ENCODE peak calls at places on chromosomes 13 and 19, in eight cellular contexts. J, R, A, S, P, V, Z and Y are unnamed samples.

GRCh38 chr19:20279516-20279915 is 112.5 kb downstream of the ZNF486 start:
- DNase-seq in R (no peak), J (no peak), P (no peak), Z (no peak), A (no peak), S (no peak), V (no peak), Y (no peak)

GRCh38 chr19:34365463-34366401 is 736 bp downstream of the GPI start:
- DNase-seq in A (no peak), R (no peak), J (no peak), V (no peak), Z (peak; percentile 56), S (peak; percentile 84), P (peak; percentile 66), Y (peak; percentile 50)

GRCh38 chr19:45882652-45883585 is 3.0 kb downstream of the IRF2BP1 start:
- DNase-seq in J (peak; percentile 77), V (peak; percentile 61), A (peak; percentile 88), S (peak; percentile 95), R (peak; percentile 89), Z (peak; percentile 93), P (peak; percentile 97), Y (peak; percentile 80)

GRCh38 chr13:77831870-77832269 is 86.8 kb downstream of the EDNRB start:
- DNase-seq in A (no peak), V (no peak), S (no peak), R (no peak), P (no peak), J (no peak), Z (no peak), Y (no peak)

GRCh38 chr19:35168261-35168660 is 13.7 kb downstream of the FXYD5 start:
- DNase-seq in A (no peak), S (no peak), J (no peak), R (no peak), P (no peak), Z (no peak), V (no peak), Y (no peak)

GRCh38 chr19:584240-585001 is 5.3 kb upstream of the HCN2 start:
- DNase-seq in R (no peak), V (no peak), A (no peak), P (peak; percentile 56), J (no peak), S (peak; percentile 93), Z (peak; percentile 45), Y (no peak)

GRCh38 chr19:30350995-30351394 is 21.2 kb upstream of the ZNF536 start:
- DNase-seq in J (no peak), Z (no peak), P (no peak), S (no peak), V (no peak), A (no peak), R (no peak), Y (no peak)

GRCh38 chr13:95156208-95156607 is 145.0 kb downstream of the ABCC4 start:
- DNase-seq in J (no peak), P (no peak), Z (no peak), A (no peak), V (no peak), S (no peak), R (no peak), Y (no peak)

GRCh38 chr19:29523568-29523967 is 2.2 kb upstream of the VSTM2B start:
- DNase-seq in J (no peak), P (no peak), Z (no peak), A (no peak), V (no peak), R (no peak), S (no peak), Y (no peak)

GRCh38 chr19:47399198-47399597 is 20.1 kb downstream of the MEIS3 start:
- DNase-seq in A (no peak), Z (no peak), R (no peak), P (no peak), S (no peak), V (no peak), J (no peak), Y (no peak)

GRCh38 chr13:73158851-73159250 is 100.0 kb downstream of the KLF5 start:
- DNase-seq in S (no peak), V (no peak), Z (no peak), R (no peak), J (no peak), P (no peak), A (no peak), Y (no peak)

GRCh38 chr19:11361037-11361770 is 6.0 kb downstream of the PLPPR2 start:
- DNase-seq in A (no peak), R (no peak), Z (peak; percentile 92), J (no peak), V (no peak), S (peak; percentile 85), P (peak; percentile 93), Y (no peak)

GRCh38 chr19:58407658-58408151 is 744 bp upstream of the ZNF584 start:
- DNase-seq in R (no peak), S (no peak), Z (no peak), V (no peak), J (no peak), A (no peak), P (no peak), Y (no peak)

GRCh38 chr13:33480561-33480960 is 195.0 kb upstream of the STARD13 start:
- DNase-seq in S (no peak), J (no peak), P (no peak), V (no peak), R (no peak), Z (no peak), A (no peak), Y (no peak)

GRCh38 chr19:44598355-44598754 is 15.0 kb upstream of the IGSF23 start:
- DNase-seq in J (no peak), V (no peak), A (no peak), S (no peak), Z (no peak), R (no peak), P (no peak), Y (no peak)

GRCh38 chr13:22235285-22235949 is 564.5 kb downstream of the FGF9 start:
- DNase-seq in A (no peak), V (no peak), S (no peak), Z (no peak), J (peak; percentile 18), P (no peak), R (no peak), Y (no peak)

GRCh38 chr13:28534210-28534609 is 39.3 kb upstream of the FLT1 start:
- DNase-seq in Z (no peak), A (no peak), J (no peak), S (no peak), P (no peak), V (no peak), R (no peak), Y (no peak)

GRCh38 chr19:17879466-17879865 is 7.7 kb downstream of the SLC5A5 start:
- DNase-seq in Z (no peak), A (no peak), J (no peak), V (no peak), S (no peak), R (no peak), P (no peak), Y (no peak)

GRCh38 chr13:99256709-99257108 is 1.5 kb downstream of the GPR18 start:
- DNase-seq in A (no peak), R (no peak), J (no peak), Z (no peak), P (no peak), S (no peak), V (no peak), Y (no peak)

GRCh38 chr13:46864941-46865340 is 31.9 kb downstream of the HTR2A start:
- DNase-seq in A (no peak), Z (no peak), S (no peak), J (no peak), P (no peak), R (no peak), V (no peak), Y (no peak)

GRCh38 chr13:32984857-32985626 is 31.2 kb upstream of the KL start:
- DNase-seq in V (peak; percentile 80), Z (peak; percentile 18), J (no peak), A (no peak), R (peak; percentile 88), P (peak; percentile 39), S (no peak), Y (peak; percentile 65)

GRCh38 chr13:43364210-43365041 is 341.0 kb downstream of the DNAJC15 start:
- DNase-seq in Z (no peak), S (no peak), P (no peak), A (no peak), R (no peak), J (no peak), V (no peak), Y (no peak)

GRCh38 chr13:93227906-93228801 is 1.5 kb downstream of the GPC6 start:
- DNase-seq in J (no peak), S (peak; percentile 87), V (no peak), R (no peak), P (peak; percentile 28), A (no peak), Z (peak; percentile 32), Y (peak; percentile 34)

GRCh38 chr19:13031917-13032623 is 36.8 kb downstream of the NFIX start:
- DNase-seq in V (no peak), A (no peak), Z (no peak), R (no peak), P (no peak), J (no peak), S (no peak), Y (no peak)

GRCh38 chr19:8144273-8144672 is 5.1 kb downstream of the FBN3 start:
- DNase-seq in J (no peak), V (no peak), Z (no peak), S (no peak), R (no peak), P (no peak), A (no peak), Y (no peak)

GRCh38 chr13:30526612-30527217 is 61.0 kb upstream of the HMGB1 start:
- DNase-seq in S (peak; percentile 45), A (peak; percentile 74), R (no peak), V (no peak), P (no peak), J (no peak), Z (no peak), Y (no peak)
- H3K4me1 ChIP-seq in S (no peaks in the 10 kb centered on the region), A (no peaks in the 10 kb centered on the region), R (no peaks in the 10 kb centered on the region), V (no peaks in the 10 kb centered on the region), P (no peaks in the 10 kb centered on the region), J (no peaks in the 10 kb centered on the region), Z (no peaks in the 10 kb centered on the region), Y (no peaks in the 10 kb centered on the region)

DNA sequence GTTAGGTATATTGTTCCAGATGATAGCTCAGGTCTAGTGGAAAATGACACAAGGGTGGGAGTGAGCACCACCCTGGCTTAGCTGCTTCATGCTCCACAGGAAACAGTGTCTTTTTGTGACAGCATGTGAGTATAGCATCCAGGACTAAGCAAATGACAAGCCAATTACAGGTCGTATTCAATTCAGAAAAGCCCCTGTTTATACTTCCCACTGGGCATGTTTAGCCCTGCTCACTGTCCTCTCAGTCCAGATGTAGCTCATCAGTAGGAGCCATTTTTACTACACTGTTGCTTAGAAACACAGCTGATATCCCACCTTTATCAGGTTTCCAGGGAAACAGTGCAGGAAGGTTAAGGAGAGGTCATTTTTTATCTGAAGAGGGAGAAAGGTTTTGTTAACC is 8.0 kb downstream of the ABHD13 start:
- DNase-seq in R (no peak), P (no peak), S (no peak), J (no peak), V (no peak), A (no peak), Z (no peak), Y (no peak)
- TF ChIP-seq POLR2AphosphoS5 in R (no peak), P (no peak), S (no peak), J (no peak), V (no peak), A (no peak), Z (no peak), Y (no peak)

GRCh38 chr13:18993884-18994660 is 187.6 kb downstream of the TUBA3C start:
- DNase-seq in A (no peak), P (peak; percentile 50), V (no peak), R (no peak), S (no peak), Z (no peak), J (no peak), Y (no peak)
- H3K27ac ChIP-seq in A (no peak overlapping the region), P (no peak overlapping the region), V (no peak overlapping the region), R (no peak overlapping the region), S (no peak overlapping the region), Z (no peak overlapping the region), J (no peak overlapping the region), Y (no peak overlapping the region)

GRCh38 chr13:75757336-75757735 is 121.2 kb downstream of the LMO7 start:
- DNase-seq in V (no peak), R (no peak), S (no peak), P (no peak), Z (no peak), A (no peak), J (no peak), Y (no peak)
- H3K4me1 ChIP-seq in V (peaks cover 2% of the 10 kb centered on the region), R (no peaks in the 10 kb centered on the region), S (peaks cover 8% of the 10 kb centered on the region), P (no peaks in the 10 kb centered on the region), Z (no peaks in the 10 kb centered on the region), A (peaks cover 27% of the 10 kb centered on the region), J (peaks cover 17% of the 10 kb centered on the region), Y (no peaks in the 10 kb centered on the region)